ENCODE peak calls at places on chromosomes 5 and 9, in five cellular contexts. S is SK-N-SH, N is nephron progenitor cell, G is NCI-H2081, U is LoVo. R is an unnamed sample.

GRCh38 chr5:76716456-76717157 is 681 bp downstream of the F2R start:
- DNase-seq in S (peak), N (peak), G (no peak), U (no peak), R (peak)

GRCh38 chr9:113808391-113809191 is 67.5 kb upstream of the ZNF618 start:
- DNase-seq in S (no peak), N (no peak), G (no peak), U (peak), R (no peak)

GRCh38 chr5:87572611-87573010 is 159.9 kb upstream of the CCNH start:
- DNase-seq in S (no peak), N (no peak), G (no peak), U (no peak), R (no peak)

GRCh38 chr5:113524927-113525326 is 11.4 kb downstream of the YTHDC2 start:
- DNase-seq in S (no peak), N (no peak), G (no peak), U (no peak), R (no peak)

GRCh38 chr9:76456202-76456926 is 2.6 kb upstream of the GCNT1 start:
- DNase-seq in S (no peak), N (peak), G (peak), U (peak), R (no peak)

GRCh38 chr9:37582548-37583157 is 6.5 kb upstream of the FBXO10 start:
- DNase-seq in S (no peak), N (no peak), G (peak), U (peak), R (no peak)

GRCh38 chr9:75615284-75615683 is 275.2 kb upstream of the PCSK5 start:
- DNase-seq in S (no peak), N (no peak), G (peak), U (no peak), R (no peak)

GRCh38 chr5:73998496-73998895 is 372.5 kb downstream of the ARHGEF28 start:
- DNase-seq in S (no peak), N (no peak), G (peak), U (no peak), R (no peak)

GRCh38 chr9:87883990-87884389 is 1.3 kb downstream of the SPATA31E1 start:
- DNase-seq in S (peak), N (peak), G (no peak), U (no peak), R (no peak)

GRCh38 chr5:35816881-35817521 is 39.7 kb upstream of the IL7R start:
- DNase-seq in S (no peak), N (no peak), G (no peak), U (no peak), R (no peak)

GRCh38 chr5:32076699-32077695 is 97.1 kb downstream of the GOLPH3 start:
- DNase-seq in S (peak), N (peak), G (peak), U (peak), R (peak)

GRCh38 chr9:81636280-81636653 is 53.1 kb downstream of the TLE1 start:
- DNase-seq in S (no peak), N (no peak), G (no peak), U (no peak), R (peak)

GRCh38 chr9:118686940-118687339 is 682.3 kb downstream of the BRINP1 start:
- DNase-seq in S (no peak), N (no peak), G (peak), U (no peak), R (no peak)

GRCh38 chr9:129122133-129122532 is 10.9 kb downstream of the PTPA start:
- DNase-seq in S (no peak), N (no peak), G (no peak), U (no peak), R (no peak)

GRCh38 chr9:36337865-36338264 is 62.2 kb downstream of the RNF38 start:
- DNase-seq in S (no peak), N (no peak), G (no peak), U (no peak), R (no peak)

GRCh38 chr5:67335391-67335790 is 138.8 kb upstream of the CD180 start:
- DNase-seq in S (no peak), N (no peak), G (no peak), U (no peak), R (no peak)

GRCh38 chr5:133511653-133512235 is 100.6 kb downstream of the FSTL4 start:
- DNase-seq in S (no peak), N (no peak), G (no peak), U (no peak), R (no peak)

GRCh38 chr9:114072181-114073140 is 5.6 kb downstream of the AMBP start:
- DNase-seq in S (no peak), N (no peak), G (peak), U (no peak), R (no peak)

GRCh38 chr9:35962126-35962906 is 4.4 kb upstream of the OR2S2 start:
- DNase-seq in S (peak), N (no peak), G (no peak), U (no peak), R (no peak)

GRCh38 chr9:136673088-136673969 is 10.6 kb downstream of the EGFL7 start:
- DNase-seq in S (no peak), N (no peak), G (no peak), U (no peak), R (no peak)

GRCh38 chr5:114176356-114176755 is 185.5 kb upstream of the KCNN2 start:
- DNase-seq in S (no peak), N (no peak), G (no peak), U (no peak), R (no peak)

GRCh38 chr9:38431101-38431500 is 6.8 kb upstream of the IGFBPL1 start:
- DNase-seq in S (no peak), N (no peak), G (no peak), U (no peak), R (no peak)

GRCh38 chr5:8683528-8683927 is 814.6 kb downstream of the MTRR start:
- DNase-seq in S (no peak), N (no peak), G (peak), U (no peak), R (no peak)

GRCh38 chr5:10594591-10595210 is 30.8 kb downstream of the ANKRD33B start:
- DNase-seq in S (no peak), N (no peak), G (no peak), U (no peak), R (peak)

GRCh38 chr5:157524887-157525286 is 50.7 kb downstream of the ADAM19 start:
- DNase-seq in S (no peak), N (no peak), G (no peak), U (no peak), R (no peak)

GRCh38 chr5:166581827-166582226 is 1709.6 kb upstream of the WWC1 start:
- DNase-seq in S (no peak), N (no peak), G (no peak), U (no peak), R (no peak)

R was measured in D341Med.